ENCODE peak calls at places on chromosome 17, in nine cellular contexts. I, V, E, C, T, B, P, Q and X are unnamed samples.

GRCh38 chr17:12320286-12320685 is 299.6 kb downstream of the MAP2K4 start:
- DNase-seq in I (no peak), T (no peak), E (no peak), P (peak), B (no peak), V (no peak), C (no peak), Q (no peak), X (no peak)

GRCh38 chr17:4544656-4545216 is 10.4 kb downstream of the MYBBP1A start:
- DNase-seq in I (no peak), T (no peak), B (no peak), E (no peak), C (no peak), P (no peak), V (no peak), Q (no peak), X (peak)

GRCh38 chr17:30219833-30220232 is 15.7 kb downstream of the SLC6A4 start:
- DNase-seq in C (no peak), I (peak), P (no peak), T (no peak), E (no peak), B (no peak), V (no peak), Q (no peak), X (no peak)

GRCh38 chr17:45224671-45225050 is 3.0 kb downstream of the FMNL1 start:
- DNase-seq in P (no peak), B (no peak), E (no peak), I (no peak), V (no peak), T (peak), Q (no peak), C (no peak), X (no peak)

GRCh38 chr17:284676-285355 is 67.8 kb downstream of the RPH3AL start:
- DNase-seq in T (no peak), B (no peak), C (no peak), V (no peak), P (no peak), E (no peak), Q (peak), I (peak), X (peak)

GRCh38 chr17:10013360-10014112 is 108.5 kb upstream of the RCVRN start:
- DNase-seq in Q (no peak), E (no peak), C (no peak), I (no peak), T (peak), B (no peak), V (no peak), P (no peak), X (no peak)

GRCh38 chr17:51118330-51119195 is 2.1 kb downstream of the SPAG9 start:
- DNase-seq in T (peak), E (no peak), I (peak), P (no peak), C (no peak), Q (peak), B (no peak), V (peak), X (no peak)

GRCh38 chr17:78883533-78884131 is 19.4 kb downstream of the CEP295NL start:
- DNase-seq in C (peak), T (no peak), E (peak), Q (peak), V (peak), I (peak), B (peak), P (peak), X (peak)

GRCh38 chr17:73232587-73233373 is 28.9 kb downstream of the CPSF4L start:
- DNase-seq in P (peak), C (peak), V (peak), T (peak), Q (no peak), E (no peak), B (peak), I (peak), X (peak)

GRCh38 chr17:30554839-30555751 is 77.9 kb downstream of the GOSR1 start:
- DNase-seq in E (no peak), I (no peak), Q (no peak), B (peak), V (peak), T (peak), P (peak), C (peak), X (peak)

GRCh38 chr17:45432405-45433113 is at the start of gene ARHGAP27:
- DNase-seq in P (peak), B (no peak), V (peak), T (no peak), Q (no peak), I (peak), C (peak), E (no peak), X (peak)

GRCh38 chr17:32482568-32483320 is 4.0 kb upstream of the CDK5R1 start:
- DNase-seq in V (no peak), P (peak), I (no peak), E (no peak), Q (no peak), T (no peak), B (no peak), C (no peak), X (peak)

GRCh38 chr17:73533127-73533526 is 111.1 kb downstream of the SDK2 start:
- DNase-seq in B (no peak), I (no peak), E (no peak), C (no peak), Q (no peak), P (no peak), V (no peak), T (no peak), X (no peak)

GRCh38 chr17:4950075-4950756 is 703 bp upstream of the ENO3 start:
- DNase-seq in E (no peak), C (peak), V (peak), P (no peak), T (peak), I (peak), B (no peak), Q (peak), X (peak)

GRCh38 chr17:5024604-5025003 is 10.6 kb downstream of the SLC52A1 start:
- DNase-seq in T (no peak), Q (no peak), C (no peak), B (no peak), V (no peak), I (no peak), E (no peak), P (no peak), X (no peak)

GRCh38 chr17:55641559-55642160 is 81.0 kb downstream of the TMEM100 start:
- DNase-seq in E (no peak), Q (peak), C (peak), B (peak), T (peak), P (peak), V (peak), I (peak), X (no peak)

GRCh38 chr17:1201132-1201702 is 21.4 kb upstream of the ABR start:
- DNase-seq in E (no peak), B (no peak), P (no peak), Q (no peak), I (no peak), T (peak), C (no peak), V (no peak), X (no peak)

DNA sequence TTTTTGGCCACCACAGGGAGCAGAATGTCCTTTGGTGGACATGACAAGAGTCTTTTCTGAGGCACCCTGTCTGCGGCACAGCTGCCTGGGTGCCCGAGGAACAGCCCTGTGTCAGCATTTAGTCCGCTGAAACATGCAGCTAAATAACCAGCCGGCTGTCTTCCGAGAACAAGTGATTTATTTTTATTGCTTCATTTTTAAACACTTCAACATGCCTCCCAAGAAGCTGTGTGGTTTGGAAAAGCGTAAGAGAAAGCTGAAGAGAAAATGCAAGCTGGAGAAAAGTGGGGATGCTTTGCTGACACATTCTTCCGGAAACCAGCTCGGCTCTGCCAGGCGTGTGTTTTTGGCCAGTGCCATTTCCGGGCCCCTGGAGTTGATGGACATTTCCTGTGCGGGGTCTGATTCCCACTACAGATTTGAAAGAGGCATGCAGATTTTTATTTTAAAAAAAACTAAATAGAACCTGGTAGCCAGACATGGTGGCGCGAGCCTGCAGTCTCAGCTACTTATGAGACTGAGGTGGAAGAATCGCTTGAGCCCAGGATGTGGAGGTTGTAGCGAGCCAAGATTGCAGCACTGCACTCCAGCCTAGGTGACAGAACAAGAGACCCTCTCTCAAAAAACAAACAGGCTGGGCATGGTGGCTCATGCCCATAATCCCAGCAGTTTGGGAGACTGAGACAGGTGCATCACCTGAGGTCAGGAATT is 94.8 kb downstream of the SEC14L1 start:
- DNase-seq in Q (no peak), E (no peak), I (no peak), V (no peak), B (peak), C (no peak), T (peak), P (peak), X (peak)
- H3K4me3 ChIP-seq in Q (peak), E (no peak), I (no peak), V (no peak), B (no peak), C (no peak), T (peak), P (peak), X (peak)

GRCh38 chr17:67713169-67713568 is 4.6 kb upstream of the NOL11 start:
- DNase-seq in I (no peak), E (no peak), P (no peak), B (no peak), C (no peak), Q (no peak), V (no peak), T (no peak), X (no peak)

GRCh38 chr17:67708378-67708777 is 9.4 kb upstream of the NOL11 start:
- DNase-seq in I (no peak), C (peak), T (no peak), P (no peak), B (no peak), Q (no peak), V (no peak), E (no peak), X (no peak)

GRCh38 chr17:67711916-67712315 is 5.8 kb upstream of the NOL11 start:
- DNase-seq in C (no peak), I (no peak), V (no peak), B (no peak), P (no peak), T (no peak), Q (no peak), E (no peak), X (no peak)

GRCh38 chr17:67716405-67716798 is 1.3 kb upstream of the NOL11 start:
- DNase-seq in C (no peak), P (no peak), T (peak), E (no peak), V (no peak), I (no peak), B (no peak), Q (no peak), X (no peak)

GRCh38 chr17:67712375-67712774 is 5.4 kb upstream of the NOL11 start:
- DNase-seq in P (no peak), C (no peak), V (no peak), B (no peak), Q (no peak), I (no peak), E (no peak), T (no peak), X (no peak)
- H3K4me3 ChIP-seq in P (no peak), C (no peak), V (no peak), B (no peak), Q (no peak), I (no peak), E (no peak), T (no peak), X (no peak)

GRCh38 chr17:75153854-75154194 is 488 bp downstream of the JPT1 start:
- DNase-seq in V (peak), Q (no peak), P (no peak), T (peak), E (no peak), I (peak), C (no peak), B (no peak), X (peak)
- H3K4me3 ChIP-seq in V (peak), Q (peak), P (peak), T (peak), E (peak), I (peak), C (peak), B (peak), X (peak)

GRCh38 chr17:40123811-40124114 is 2.0 kb downstream of the MSL1 start:
- DNase-seq in V (no peak), P (no peak), I (no peak), E (no peak), B (no peak), Q (no peak), T (no peak), C (no peak), X (no peak)

GRCh38 chr17:40122466-40122943 is 734 bp downstream of the MSL1 start:
- DNase-seq in P (peak), I (peak), Q (peak), E (no peak), V (peak), B (peak), T (peak), C (peak), X (peak)

GRCh38 chr17:40121886-40122465 is at the start of gene MSL1:
- DNase-seq in B (peak), V (peak), Q (peak), E (peak), T (peak), P (peak), C (peak), I (peak), X (peak)

GRCh38 chr17:40122944-40123810 is 1.4 kb downstream of the MSL1 start:
- DNase-seq in E (no peak), P (peak), T (peak), I (peak), Q (peak), C (peak), V (peak), B (peak), X (peak)

GRCh38 chr17:40121191-40121885 is 433 bp upstream of the MSL1 start:
- DNase-seq in C (no peak), Q (peak), V (peak), T (peak), E (no peak), I (peak), P (peak), B (peak), X (no peak)
- H3K4me3 ChIP-seq in C (peak), Q (peak), V (peak), T (peak), E (peak), I (peak), P (peak), B (peak), X (peak)

GRCh38 chr17:60075981-60076380 is 2.7 kb downstream of the HEATR6 start:
- DNase-seq in B (no peak), V (no peak), E (no peak), Q (no peak), T (no peak), P (no peak), C (no peak), I (no peak), X (no peak)

GRCh38 chr17:60079401-60079861 is 710 bp upstream of the HEATR6 start:
- DNase-seq in T (no peak), Q (no peak), C (no peak), P (no peak), I (no peak), E (no peak), B (peak), V (no peak), X (no peak)

GRCh38 chr17:60077672-60078519 is 825 bp downstream of the HEATR6 start:
- DNase-seq in I (no peak), Q (no peak), E (no peak), C (no peak), T (no peak), P (peak), V (no peak), B (peak), X (no peak)

GRCh38 chr17:60076811-60077210 is 1.9 kb downstream of the HEATR6 start:
- DNase-seq in T (no peak), I (no peak), C (no peak), B (no peak), Q (no peak), P (no peak), E (no peak), V (no peak), X (no peak)

GRCh38 chr17:60077226-60077625 is 1.5 kb downstream of the HEATR6 start:
- DNase-seq in B (peak), C (no peak), P (no peak), T (no peak), V (no peak), Q (no peak), E (no peak), I (no peak), X (no peak)
- H3K4me3 ChIP-seq in B (no peak), C (no peak), P (no peak), T (no peak), V (no peak), Q (no peak), E (no peak), I (no peak), X (no peak)

GRCh38 chr17:8468109-8468508 is 32.4 kb downstream of the NDEL1 start:
- DNase-seq in P (no peak), E (no peak), Q (no peak), V (no peak), B (no peak), C (no peak), I (no peak), T (no peak), X (no peak)
- H3K4me3 ChIP-seq in P (no peak), E (no peak), Q (no peak), V (no peak), B (no peak), C (no peak), I (no peak), T (no peak), X (no peak)

GRCh38 chr17:64045176-64045575 is 24.7 kb upstream of the ICAM2 start:
- DNase-seq in I (no peak), Q (no peak), C (no peak), T (no peak), V (no peak), B (no peak), E (no peak), P (no peak), X (no peak)
- H3K4me3 ChIP-seq in I (no peak), Q (no peak), C (no peak), T (no peak), V (no peak), B (no peak), E (no peak), P (no peak), X (no peak)

GRCh38 chr17:38897671-38898290 is 27.6 kb upstream of the LASP1NB start:
- DNase-seq in Q (no peak), V (no peak), B (no peak), T (no peak), I (no peak), C (no peak), P (no peak), E (no peak), X (no peak)

GRCh38 chr17:38898291-38898679 is 27.1 kb upstream of the LASP1NB start:
- DNase-seq in P (no peak), V (peak), Q (no peak), C (no peak), B (no peak), T (peak), I (no peak), E (no peak), X (no peak)

GRCh38 chr17:38896373-38896954 is 26.6 kb downstream of the LASP1 start:
- DNase-seq in C (peak), T (no peak), V (peak), E (no peak), I (peak), Q (no peak), P (no peak), B (no peak), X (no peak)

GRCh38 chr17:38897176-38897575 is 27.3 kb downstream of the LASP1 start:
- DNase-seq in P (no peak), C (no peak), V (peak), E (no peak), Q (no peak), B (peak), I (peak), T (no peak), X (no peak)

GRCh38 chr17:38898812-38899348 is 26.5 kb upstream of the LASP1NB start:
- DNase-seq in C (no peak), V (peak), B (no peak), Q (no peak), I (peak), P (no peak), E (no peak), T (peak), X (no peak)
- H3K4me3 ChIP-seq in C (no peak), V (no peak), B (no peak), Q (no peak), I (no peak), P (no peak), E (no peak), T (peak), X (no peak)

DNA sequence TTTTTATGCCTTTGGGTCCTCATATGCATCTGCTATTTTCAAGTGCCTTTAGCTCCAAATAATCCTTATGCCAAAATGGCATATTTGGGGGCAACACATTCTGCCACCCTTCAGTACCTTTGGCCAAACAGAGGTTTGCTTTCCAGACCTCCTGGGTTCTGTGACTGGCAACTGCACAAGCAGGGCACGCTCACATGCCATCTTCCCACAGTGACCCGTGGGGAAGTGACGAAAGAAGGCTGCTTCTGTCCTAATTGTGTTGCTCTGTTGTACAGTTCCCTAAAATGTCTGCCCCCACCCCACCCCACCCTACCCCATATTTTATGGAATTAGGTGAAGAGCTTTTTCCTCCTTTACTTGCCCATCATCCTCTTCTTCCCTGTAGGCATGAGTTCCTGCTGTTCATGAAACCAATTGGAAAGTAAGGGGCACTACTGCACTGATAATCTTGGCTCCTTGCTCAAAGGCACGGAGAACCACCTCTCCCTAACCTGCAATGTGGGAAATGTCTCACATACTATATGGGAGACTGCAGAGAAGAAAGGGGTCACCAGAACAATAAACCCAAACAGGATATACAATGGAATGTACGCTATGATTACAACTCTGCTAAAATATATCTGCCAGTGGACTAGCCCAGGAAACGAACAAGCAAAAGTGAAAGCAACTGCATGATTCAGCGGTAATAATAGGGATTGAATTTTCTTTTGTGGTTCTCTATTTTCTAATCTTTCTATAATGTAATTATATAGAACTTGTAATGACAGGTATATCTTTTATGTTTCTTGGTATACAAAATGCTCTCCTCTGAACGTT is 3.3 kb upstream of the SLFN12L start:
- DNase-seq in Q (peak), V (peak), C (no peak), E (no peak), B (peak), T (peak), I (peak), P (peak), X (no peak)
- H3K4me3 ChIP-seq in Q (peak), V (no peak), C (no peak), E (no peak), B (peak), T (peak), I (peak), P (peak), X (peak)